ENCODE peak calls at places on chromosomes 1 and 21, in four cellular contexts. J, I, Q and E are unnamed samples.
A peak's percentile ranks its signal among the peaks of the same experiment; 100 is the strongest.

GRCh38 chr1:175250027-175250426 is 57.5 kb upstream of the KIAA0040 start:
- DNase-seq in J (no peak), I (no peak), Q (no peak), E (no peak)

GRCh38 chr1:61011514-61012263 is 70.7 kb upstream of the NFIA start:
- DNase-seq in J (no peak), I (no peak), Q (no peak), E (no peak)

GRCh38 chr21:41950941-41951408 is 2.8 kb downstream of the C2CD2 start:
- DNase-seq in J (no peak), I (no peak), Q (no peak), E (no peak)

GRCh38 chr1:68010094-68010493 is 40.3 kb downstream of the DIRAS3 start:
- DNase-seq in J (no peak), I (no peak), Q (no peak), E (no peak)

GRCh38 chr1:102863704-102864103 is 244.6 kb downstream of the COL11A1 start:
- DNase-seq in J (no peak), I (no peak), Q (no peak), E (no peak)

GRCh38 chr1:212012034-212012740 is 23.2 kb downstream of the INTS7 start:
- DNase-seq in J (no peak), I (peak; percentile 81), Q (peak; percentile 44), E (peak; percentile 76)

GRCh38 chr1:90114521-90115141 is 119.7 kb downstream of the ZNF326 start:
- DNase-seq in J (no peak), I (peak; percentile 22), Q (no peak), E (no peak)

GRCh38 chr1:209456878-209457277 is 126.6 kb upstream of the CAMK1G start:
- DNase-seq in J (no peak), I (no peak), Q (no peak), E (no peak)

GRCh38 chr1:65792671-65793358 is at the start of gene PDE4B:
- DNase-seq in J (no peak), I (no peak), Q (no peak), E (peak; percentile 18)

GRCh38 chr1:96482615-96483014 is 239.0 kb upstream of the PTBP2 start:
- DNase-seq in J (no peak), I (no peak), Q (no peak), E (no peak)

GRCh38 chr1:7032992-7033391 is 247.7 kb downstream of the CAMTA1 start:
- DNase-seq in J (no peak), I (no peak), Q (no peak), E (no peak)

GRCh38 chr21:34890724-34891609 is 158.1 kb downstream of the RUNX1 start:
- DNase-seq in J (no peak), I (no peak), Q (peak; percentile 29), E (peak; percentile 44)

GRCh38 chr21:38171723-38172344 is 85.0 kb upstream of the KCNJ15 start:
- DNase-seq in J (no peak), I (no peak), Q (no peak), E (no peak)

GRCh38 chr1:216314369-216315095 is 108.7 kb downstream of the USH2A start:
- DNase-seq in J (no peak), I (no peak), Q (no peak), E (no peak)

GRCh38 chr1:3772715-3773571 is at the start of gene SMIM1:
- DNase-seq in J (no peak), I (no peak), Q (no peak), E (peak; percentile 43)

GRCh38 chr1:86828024-86828423 is 85.9 kb downstream of the SELENOF start:
- DNase-seq in J (no peak), I (no peak), Q (no peak), E (no peak)

GRCh38 chr1:43312638-43313515 is 12.1 kb downstream of the TIE1 start:
- DNase-seq in J (no peak), I (no peak), Q (no peak), E (no peak)

GRCh38 chr1:24910751-24911650 is 19.1 kb downstream of the RUNX3 start:
- DNase-seq in J (no peak), I (no peak), Q (no peak), E (no peak)

GRCh38 chr1:22916469-22916817 is 56.2 kb downstream of the LACTBL1 start:
- DNase-seq in J (no peak), I (no peak), Q (no peak), E (no peak)

GRCh38 chr21:29499734-29500343 is 201.1 kb downstream of the BACH1 start:
- DNase-seq in J (no peak), I (no peak), Q (no peak), E (peak; percentile 33)

GRCh38 chr21:45874716-45875415 is 106.7 kb upstream of the COL6A1 start:
- DNase-seq in J (no peak), I (no peak), Q (peak; percentile 77), E (no peak)

GRCh38 chr1:59596432-59596831 is 218.3 kb upstream of the HOOK1 start:
- DNase-seq in J (no peak), I (no peak), Q (peak; percentile 16), E (no peak)

GRCh38 chr1:23417570-23417969 is 7.0 kb downstream of the TCEA3 start:
- DNase-seq in J (no peak), I (no peak), Q (peak; percentile 36), E (no peak)

GRCh38 chr21:44999428-44999971 is 59.7 kb downstream of the SLX9 start:
- DNase-seq in J (no peak), I (no peak), Q (peak; percentile 14), E (no peak)

GRCh38 chr1:201493757-201494617 is 12.9 kb downstream of the CSRP1 start:
- DNase-seq in J (no peak), I (no peak), Q (no peak), E (peak; percentile 80)

GRCh38 chr21:33121715-33122475 is 52.0 kb downstream of the OLIG1 start:
- DNase-seq in J (no peak), I (no peak), Q (no peak), E (peak; percentile 74)

GRCh38 chr21:46229133-46229922 is 754 bp upstream of the LSS start:
- DNase-seq in J (no peak), I (no peak), Q (no peak), E (no peak)

GRCh38 chr1:28893403-28894102 is 20.8 kb upstream of the EPB41 start:
- DNase-seq in J (no peak), I (no peak), Q (no peak), E (no peak)
- TF ChIP-seq CTCF in J (no peak), I (no peak), Q (peak; percentile 5), E (no peak)

GRCh38 chr1:220003585-220004299 is 42.6 kb downstream of the EPRS1 start:
- DNase-seq in J (no peak), I (no peak), Q (no peak), E (no peak)

GRCh38 chr1:220001095-220001501 is 45.2 kb downstream of the EPRS1 start:
- DNase-seq in J (no peak), I (no peak), Q (no peak), E (no peak)

GRCh38 chr1:220003015-220003414 is 43.3 kb downstream of the EPRS1 start:
- DNase-seq in J (no peak), I (no peak), Q (no peak), E (no peak)

GRCh38 chr1:220007438-220007837 is 38.9 kb downstream of the EPRS1 start:
- DNase-seq in J (no peak), I (no peak), Q (no peak), E (no peak)

GRCh38 chr1:220005489-220005888 is 40.8 kb downstream of the EPRS1 start:
- DNase-seq in J (no peak), I (no peak), Q (no peak), E (no peak)
- H3K36me3 ChIP-seq in J (peaks cover 25% of the 10 kb centered on the region), I (peaks cover 88% of the 10 kb centered on the region), Q (peaks cover 100% of the 10 kb centered on the region), E (no peaks in the 10 kb centered on the region)

GRCh38 chr1:94792473-94792875 is 27.7 kb upstream of the SLC44A3 start:
- DNase-seq in J (no peak), I (no peak), Q (no peak), E (peak; percentile 35)
- TF ChIP-seq CTCF in J (peak; percentile 26), I (no peak), Q (peak; percentile 13), E (no peak)

GRCh38 chr1:150505431-150505830 is 2.5 kb upstream of the ECM1 start:
- DNase-seq in J (no peak), I (no peak), Q (no peak), E (no peak)
- H3K36me3 ChIP-seq in J (peaks cover 9% of the 10 kb centered on the region), I (peaks cover 84% of the 10 kb centered on the region), Q (peaks cover 62% of the 10 kb centered on the region), E (no peaks in the 10 kb centered on the region)